ENCODE peak calls at places on chromosomes 12 and 14, in four cellular contexts. One of them, this sample, is unnamed.

GRCh38 chr12:82883396-82884360 is 197.0 kb downstream of the TMTC2 start:
- DNase-seq in fibroblast of mammary gland: no peak
- DNase-seq in AG04450: no peak
- DNase-seq in MM.1S: no peak
- DNase-seq in this sample: no peak

GRCh38 chr12:112837629-112838191 is 46.2 kb downstream of the RPH3A start:
- DNase-seq in fibroblast of mammary gland: peak
- DNase-seq in MM.1S: no peak
- DNase-seq in AG04450: no peak
- DNase-seq in this sample: peak

GRCh38 chr12:6372403-6373003 is 2.9 kb downstream of the SCNN1A start:
- DNase-seq in fibroblast of mammary gland: peak
- DNase-seq in MM.1S: peak
- DNase-seq in AG04450: no peak
- DNase-seq in this sample: peak

GRCh38 chr12:104957388-104958008 is 592 bp downstream of the SLC41A2 start:
- DNase-seq in AG04450: no peak
- DNase-seq in fibroblast of mammary gland: no peak
- DNase-seq in MM.1S: peak
- DNase-seq in this sample: no peak

GRCh38 chr14:81161749-81162148 is 59.0 kb downstream of the GTF2A1 start:
- DNase-seq in fibroblast of mammary gland: no peak
- DNase-seq in MM.1S: no peak
- DNase-seq in AG04450: no peak
- DNase-seq in this sample: no peak

GRCh38 chr14:55715889-55716288 is 135.9 kb downstream of the KTN1 start:
- DNase-seq in fibroblast of mammary gland: peak
- DNase-seq in AG04450: no peak
- DNase-seq in MM.1S: no peak
- DNase-seq in this sample: peak

GRCh38 chr12:98578821-98579220 is 14.7 kb upstream of the SLC25A3 start:
- DNase-seq in MM.1S: no peak
- DNase-seq in fibroblast of mammary gland: no peak
- DNase-seq in AG04450: no peak
- DNase-seq in this sample: no peak

GRCh38 chr12:57404966-57405640 is 25.7 kb downstream of the R3HDM2 start:
- DNase-seq in fibroblast of mammary gland: no peak
- DNase-seq in MM.1S: no peak
- DNase-seq in AG04450: no peak
- DNase-seq in this sample: no peak

GRCh38 chr12:93990832-93991748 is 157.3 kb upstream of the PLXNC1 start:
- DNase-seq in AG04450: no peak
- DNase-seq in MM.1S: no peak
- DNase-seq in fibroblast of mammary gland: peak
- DNase-seq in this sample: peak
- TF ChIP-seq CTCF in AG04450: peak
- TF ChIP-seq CTCF in MM.1S: no peak
- TF ChIP-seq CTCF in fibroblast of mammary gland: peak
- TF ChIP-seq CTCF in this sample: peak

GRCh38 chr12:32897276-32897615 is 669 bp upstream of the PKP2 start:
- DNase-seq in MM.1S: no peak
- DNase-seq in fibroblast of mammary gland: no peak
- DNase-seq in AG04450: no peak
- DNase-seq in this sample: no peak
- H3K4me3 ChIP-seq in MM.1S: peak
- H3K4me3 ChIP-seq in fibroblast of mammary gland: peak
- H3K4me3 ChIP-seq in AG04450: no peak
- H3K4me3 ChIP-seq in this sample: peak

GRCh38 chr14:58244556-58245387 is at the start of gene PSMA3:
- DNase-seq in fibroblast of mammary gland: peak
- DNase-seq in AG04450: peak
- DNase-seq in MM.1S: peak
- DNase-seq in this sample: peak
- TF ChIP-seq CTCF in fibroblast of mammary gland: no peak
- TF ChIP-seq CTCF in AG04450: no peak
- TF ChIP-seq CTCF in MM.1S: no peak
- TF ChIP-seq CTCF in this sample: no peak

GRCh38 chr12:27331927-27332324 is 710 bp upstream of the BMAL2 start:
- DNase-seq in fibroblast of mammary gland: peak
- DNase-seq in MM.1S: no peak
- DNase-seq in AG04450: no peak
- DNase-seq in this sample: no peak
- H3K4me3 ChIP-seq in fibroblast of mammary gland: peak
- H3K4me3 ChIP-seq in MM.1S: peak
- H3K4me3 ChIP-seq in AG04450: peak
- H3K4me3 ChIP-seq in this sample: peak

DNA sequence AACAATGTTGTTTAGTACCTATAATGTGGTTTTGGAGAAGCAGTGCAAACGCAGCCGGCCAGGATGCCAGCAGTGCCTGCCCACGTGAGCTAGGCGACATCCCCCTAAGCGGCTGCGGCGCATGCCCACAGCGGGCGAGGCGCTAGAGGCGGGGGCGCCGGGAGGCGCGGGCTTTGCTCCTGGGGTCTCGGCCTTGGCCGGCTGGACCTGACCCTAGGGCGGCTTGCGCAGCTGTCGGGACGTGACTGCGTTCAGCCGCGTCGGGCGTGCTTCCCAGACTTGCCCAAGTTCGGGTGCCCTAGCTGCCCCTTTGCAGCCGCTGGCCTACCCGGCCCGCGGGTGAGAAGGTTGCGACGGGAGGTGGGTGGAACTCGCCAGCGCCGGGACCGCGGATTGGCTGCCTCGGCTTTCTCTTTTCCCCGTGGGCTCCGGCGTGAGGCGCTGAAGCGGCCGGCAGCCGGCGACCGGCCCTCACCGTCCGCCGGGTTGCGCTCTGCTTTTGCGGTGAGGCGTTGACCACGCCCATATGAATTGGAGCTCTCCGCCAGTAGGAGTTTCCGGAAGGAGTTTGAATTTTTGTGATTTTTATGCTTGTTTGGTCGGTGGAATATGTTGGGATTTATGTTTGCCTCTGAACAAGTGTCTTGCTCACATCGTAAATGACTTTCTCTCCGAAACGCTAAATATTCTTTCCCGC is at the start of gene TMEM19:
- DNase-seq in AG04450: peak
- DNase-seq in MM.1S: peak
- DNase-seq in fibroblast of mammary gland: peak
- DNase-seq in this sample: peak
- TF ChIP-seq CTCF in AG04450: peak
- TF ChIP-seq CTCF in MM.1S: peak
- TF ChIP-seq CTCF in fibroblast of mammary gland: peak
- TF ChIP-seq CTCF in this sample: peak

GRCh38 chr14:69652942-69653680 is 41.7 kb downstream of the SUSD6 start:
- DNase-seq in fibroblast of mammary gland: no peak
- DNase-seq in MM.1S: no peak
- DNase-seq in AG04450: no peak
- DNase-seq in this sample: peak
- H3K4me3 ChIP-seq in fibroblast of mammary gland: no peak
- H3K4me3 ChIP-seq in MM.1S: no peak
- H3K4me3 ChIP-seq in AG04450: no peak
- H3K4me3 ChIP-seq in this sample: no peak

DNA sequence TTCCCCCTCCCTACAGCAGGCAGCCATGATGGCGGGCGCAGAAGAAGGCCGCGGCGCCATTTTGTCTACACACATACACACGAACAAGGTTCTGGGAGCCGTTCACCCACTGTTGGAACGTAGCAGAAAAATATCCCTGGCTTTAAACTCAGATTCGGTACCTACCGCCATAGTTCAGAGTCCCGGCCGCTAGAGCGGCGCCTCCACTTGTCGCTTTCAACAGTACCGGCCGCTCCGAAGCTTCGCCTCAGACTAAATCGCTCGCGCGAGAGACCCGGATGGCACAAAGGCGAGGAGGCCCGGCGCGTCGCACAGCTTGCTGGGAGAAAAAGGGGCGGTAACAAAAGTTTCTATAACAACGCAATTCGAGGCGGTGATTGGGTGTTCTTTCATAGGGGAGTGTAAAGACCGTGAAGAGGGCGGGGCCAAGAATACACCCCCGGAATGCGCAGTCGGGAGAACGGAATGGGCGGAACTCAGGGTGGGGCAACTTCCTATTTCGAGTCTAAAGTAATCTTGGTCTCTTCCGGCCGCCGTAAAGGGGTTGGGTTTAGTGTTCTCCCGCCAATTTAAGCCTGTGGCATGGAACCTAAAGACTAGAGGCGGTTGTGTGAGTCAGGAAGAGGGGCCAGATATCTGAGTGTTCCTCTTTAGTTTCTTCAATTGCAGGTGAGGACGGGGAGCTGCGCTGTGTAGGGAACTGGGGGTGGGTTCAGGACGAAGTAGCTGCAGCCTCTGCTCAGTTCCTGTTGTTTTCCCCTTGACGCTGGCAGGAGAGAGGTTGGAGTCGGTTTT is at the start of the genes KNTC1 and RSRC2:
- DNase-seq in AG04450: peak
- DNase-seq in MM.1S: peak
- DNase-seq in fibroblast of mammary gland: peak
- DNase-seq in this sample: peak
- TF ChIP-seq CTCF in AG04450: no peak
- TF ChIP-seq CTCF in MM.1S: no peak
- TF ChIP-seq CTCF in fibroblast of mammary gland: no peak
- TF ChIP-seq CTCF in this sample: no peak

GRCh38 chr14:89013098-89013504 is 188.7 kb downstream of the TTC8 start:
- DNase-seq in MM.1S: no peak
- DNase-seq in fibroblast of mammary gland: peak
- DNase-seq in AG04450: no peak
- DNase-seq in this sample: peak

GRCh38 chr14:89011727-89012271 is 187.3 kb downstream of the TTC8 start:
- DNase-seq in MM.1S: no peak
- DNase-seq in AG04450: no peak
- DNase-seq in fibroblast of mammary gland: no peak
- DNase-seq in this sample: no peak

GRCh38 chr14:89013698-89014569 is 189.5 kb downstream of the TTC8 start:
- DNase-seq in MM.1S: no peak
- DNase-seq in AG04450: no peak
- DNase-seq in fibroblast of mammary gland: no peak
- DNase-seq in this sample: no peak

GRCh38 chr14:89011327-89011726 is 186.9 kb downstream of the TTC8 start:
- DNase-seq in AG04450: no peak
- DNase-seq in fibroblast of mammary gland: no peak
- DNase-seq in MM.1S: no peak
- DNase-seq in this sample: no peak

DNA sequence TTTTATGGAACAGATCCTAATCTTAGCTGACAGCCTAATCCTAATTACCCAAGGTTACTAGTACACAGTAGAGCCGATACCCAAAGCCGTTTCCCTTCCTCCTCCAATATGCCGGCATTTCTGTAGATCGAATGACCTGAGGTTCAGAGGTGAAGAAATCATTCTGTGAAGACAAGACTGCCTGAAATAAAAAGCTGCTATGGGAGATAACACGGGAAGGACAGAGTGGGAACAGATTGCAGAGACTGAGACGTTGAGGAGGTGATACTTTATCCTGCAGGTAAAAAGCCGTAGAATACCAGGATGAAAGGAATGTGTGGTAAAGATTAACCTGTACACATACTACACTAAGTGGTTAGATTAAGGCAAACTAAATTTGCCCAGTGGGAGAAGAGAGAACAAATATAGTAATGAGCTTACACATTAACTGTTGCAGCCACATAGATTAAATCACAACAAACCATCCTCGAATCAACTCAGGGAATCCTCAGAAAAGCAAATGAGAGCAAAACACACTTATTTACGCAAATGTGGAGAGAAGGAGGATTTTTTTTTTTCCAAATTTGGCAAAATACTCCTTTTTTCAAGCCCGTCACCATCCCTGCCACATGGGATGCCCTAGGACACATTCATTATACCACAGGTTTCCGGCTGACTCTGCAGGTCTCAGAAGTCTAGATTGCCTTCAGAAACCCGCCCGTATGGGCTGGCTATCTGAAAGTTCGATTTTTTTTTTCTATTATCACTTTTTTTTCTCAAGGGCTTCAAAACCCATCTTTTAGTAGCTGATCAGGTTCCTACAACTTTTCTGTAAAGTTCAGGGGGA is 188.0 kb downstream of the TTC8 start:
- DNase-seq in AG04450: no peak
- DNase-seq in MM.1S: no peak
- DNase-seq in fibroblast of mammary gland: no peak
- DNase-seq in this sample: no peak
- H3K4me3 ChIP-seq in AG04450: no peak
- H3K4me3 ChIP-seq in MM.1S: no peak
- H3K4me3 ChIP-seq in fibroblast of mammary gland: no peak
- H3K4me3 ChIP-seq in this sample: no peak

GRCh38 chr12:14998941-14999340 is 26.1 kb downstream of the PDE6H start:
- DNase-seq in fibroblast of mammary gland: peak
- DNase-seq in MM.1S: no peak
- DNase-seq in AG04450: no peak
- DNase-seq in this sample: no peak

GRCh38 chr12:15000575-15000974 is 27.7 kb downstream of the PDE6H start:
- DNase-seq in MM.1S: no peak
- DNase-seq in AG04450: no peak
- DNase-seq in fibroblast of mammary gland: no peak
- DNase-seq in this sample: no peak

GRCh38 chr12:15004401-15004800 is 31.6 kb downstream of the PDE6H start:
- DNase-seq in MM.1S: no peak
- DNase-seq in fibroblast of mammary gland: no peak
- DNase-seq in AG04450: no peak
- DNase-seq in this sample: no peak

GRCh38 chr12:14999421-15000047 is 26.7 kb downstream of the PDE6H start:
- DNase-seq in MM.1S: no peak
- DNase-seq in fibroblast of mammary gland: peak
- DNase-seq in AG04450: no peak
- DNase-seq in this sample: peak

GRCh38 chr12:15001733-15002471 is 29.1 kb downstream of the PDE6H start:
- DNase-seq in AG04450: no peak
- DNase-seq in MM.1S: no peak
- DNase-seq in fibroblast of mammary gland: peak
- DNase-seq in this sample: peak
- TF ChIP-seq CTCF in AG04450: no peak
- TF ChIP-seq CTCF in MM.1S: no peak
- TF ChIP-seq CTCF in fibroblast of mammary gland: no peak
- TF ChIP-seq CTCF in this sample: no peak

This sample was measured in cardiac fibroblast.